ENCODE peak calls at places on chromosomes 2 and 18, in eight cellular contexts. G is thoracic aorta, V is AG04450, I is colonic mucosa, J is upper lobe of right lung, Y is fibroblast of lung, F is esophagus squamous epithelium, R is astrocyte. Q is an unnamed sample.

GRCh38 chr2:228768818-228769217 is 502.3 kb downstream of the PID1 start:
- DNase-seq in G (no peak), V (peak), I (no peak), J (no peak), Y (peak), F (no peak), R (peak), Q (peak)

GRCh38 chr2:129758461-129759185 is 220.8 kb upstream of the RAB6C start:
- DNase-seq in G (no peak), V (no peak), I (no peak), J (no peak), Y (no peak), F (no peak), R (no peak), Q (peak)

GRCh38 chr2:64652231-64653173 is 1.2 kb downstream of the SERTAD2 start:
- DNase-seq in G (no peak), V (no peak), I (peak), J (peak), Y (peak), F (no peak), R (peak), Q (peak)

GRCh38 chr2:71299507-71299906 is 32.1 kb upstream of the ZNF638 start:
- DNase-seq in G (no peak), V (no peak), I (no peak), J (no peak), Y (peak), F (no peak), R (peak), Q (peak)

GRCh38 chr18:72867721-72868665 is at the start of gene NETO1:
- DNase-seq in G (no peak), V (no peak), I (no peak), J (no peak), Y (peak), F (no peak), R (no peak), Q (no peak)

GRCh38 chr2:237156131-237156856 is 70.6 kb downstream of the COPS8 start:
- DNase-seq in G (peak), V (peak), I (no peak), J (no peak), Y (peak), F (no peak), R (peak), Q (peak)

GRCh38 chr2:221042926-221043325 is 529.2 kb downstream of the EPHA4 start:
- DNase-seq in G (no peak), V (no peak), I (no peak), J (no peak), Y (peak), F (no peak), R (peak), Q (no peak)

GRCh38 chr2:189763908-189764661 is 1.5 kb upstream of the OSGEPL1 start:
- DNase-seq in G (no peak), V (no peak), I (no peak), J (no peak), Y (no peak), F (no peak), R (no peak), Q (peak)

GRCh38 chr2:178280261-178280852 is 86.0 kb downstream of the OSBPL6 start:
- DNase-seq in G (peak), V (no peak), I (peak), J (no peak), Y (peak), F (no peak), R (peak), Q (peak)

GRCh38 chr2:128633501-128633900 is 314.8 kb upstream of the HS6ST1 start:
- DNase-seq in G (no peak), V (no peak), I (no peak), J (no peak), Y (peak), F (no peak), R (peak), Q (peak)

GRCh38 chr18:22828171-22828570 is 105.0 kb upstream of the RBBP8 start:
- DNase-seq in G (no peak), V (no peak), I (no peak), J (no peak), Y (peak), F (no peak), R (peak), Q (no peak)

GRCh38 chr2:54480025-54480424 is 23.9 kb downstream of the SPTBN1 start:
- DNase-seq in G (no peak), V (no peak), I (no peak), J (no peak), Y (no peak), F (no peak), R (no peak), Q (no peak)

GRCh38 chr2:203683932-203684556 is 22.4 kb upstream of the CD28 start:
- DNase-seq in G (no peak), V (peak), I (no peak), J (no peak), Y (peak), F (no peak), R (peak), Q (peak)

GRCh38 chr2:8966123-8966908 is 37.2 kb downstream of the MBOAT2 start:
- DNase-seq in G (no peak), V (no peak), I (no peak), J (no peak), Y (peak), F (no peak), R (peak), Q (peak)

GRCh38 chr2:79622508-79622907 is 109.7 kb downstream of the CTNNA2 start:
- DNase-seq in G (no peak), V (no peak), I (no peak), J (no peak), Y (peak), F (no peak), R (peak), Q (peak)

GRCh38 chr18:48832961-48833700 is 117.6 kb downstream of the SMAD7 start:
- DNase-seq in G (no peak), V (no peak), I (peak), J (peak), Y (peak), F (no peak), R (peak), Q (peak)

GRCh38 chr2:6214471-6214870 is 522.3 kb downstream of the SOX11 start:
- DNase-seq in G (no peak), V (no peak), I (no peak), J (no peak), Y (no peak), F (no peak), R (no peak), Q (no peak)

GRCh38 chr2:85920810-85921545 is 32.2 kb upstream of the ST3GAL5 start:
- DNase-seq in G (no peak), V (no peak), I (no peak), J (no peak), Y (peak), F (no peak), R (peak), Q (peak)

GRCh38 chr2:43743706-43744105 is 30.1 kb upstream of the DYNC2LI1 start:
- DNase-seq in G (no peak), V (no peak), I (no peak), J (no peak), Y (peak), F (no peak), R (peak), Q (no peak)

GRCh38 chr2:178756343-178756742 is 50.9 kb downstream of the TTN start:
- DNase-seq in G (no peak), V (peak), I (no peak), J (no peak), Y (peak), F (no peak), R (peak), Q (peak)

DNA sequence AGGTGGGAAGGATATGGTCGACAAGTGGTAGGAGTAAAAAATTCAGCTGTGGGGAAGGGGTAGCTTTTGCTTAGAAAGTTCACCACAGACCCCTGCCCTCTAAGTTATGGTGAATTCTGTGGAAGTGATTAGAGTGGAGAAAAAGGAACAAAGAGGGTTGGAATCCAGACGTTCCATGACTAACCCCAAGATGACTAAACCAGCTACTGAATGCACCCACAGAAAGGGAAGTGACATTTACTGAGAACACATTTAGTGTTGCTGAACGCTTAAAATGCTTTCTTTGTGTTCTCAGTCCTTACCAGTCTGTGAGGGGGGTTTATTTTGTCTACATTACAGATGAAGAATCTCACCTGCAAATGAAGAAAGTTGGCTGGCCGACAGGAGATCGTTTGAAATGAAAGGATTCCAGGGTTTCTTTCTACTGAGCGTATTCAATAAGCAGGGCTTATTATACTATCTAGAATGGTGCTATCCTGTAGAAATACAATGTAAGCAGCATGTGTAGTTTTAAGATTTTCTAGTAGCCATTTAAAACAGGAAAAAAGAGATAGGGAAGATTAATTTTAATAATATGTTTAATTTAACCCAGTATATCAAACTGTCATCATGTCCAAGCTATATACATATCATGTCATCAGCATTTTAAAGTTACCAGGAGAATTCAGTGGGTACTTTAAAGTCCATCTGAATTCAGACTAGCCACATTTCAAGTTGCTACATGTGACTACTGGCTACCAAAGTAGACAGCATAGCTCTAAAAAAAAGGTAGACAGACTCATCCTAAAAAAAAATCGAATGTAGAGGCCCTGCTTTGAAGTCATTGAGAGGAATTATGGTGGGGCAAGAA is 60.1 kb downstream of the LIMS1 start:
- DNase-seq in G (no peak), V (no peak), I (no peak), J (no peak), Y (peak), F (no peak), R (peak), Q (peak)
- TF ChIP-seq CTCF in G (no peak), V (no peak), I (no peak), J (no peak), Y (no peak), F (no peak), R (no peak), Q (no peak)

GRCh38 chr18:8607776-8608682 is 1.2 kb upstream of the RAB12 start:
- DNase-seq in G (no peak), V (peak), I (no peak), J (no peak), Y (no peak), F (no peak), R (no peak), Q (peak)
- H3K4me3 ChIP-seq in G (peak), V (peak), I (peak), J (peak), Y (peak), F (peak), R (peak), Q (peak)

DNA sequence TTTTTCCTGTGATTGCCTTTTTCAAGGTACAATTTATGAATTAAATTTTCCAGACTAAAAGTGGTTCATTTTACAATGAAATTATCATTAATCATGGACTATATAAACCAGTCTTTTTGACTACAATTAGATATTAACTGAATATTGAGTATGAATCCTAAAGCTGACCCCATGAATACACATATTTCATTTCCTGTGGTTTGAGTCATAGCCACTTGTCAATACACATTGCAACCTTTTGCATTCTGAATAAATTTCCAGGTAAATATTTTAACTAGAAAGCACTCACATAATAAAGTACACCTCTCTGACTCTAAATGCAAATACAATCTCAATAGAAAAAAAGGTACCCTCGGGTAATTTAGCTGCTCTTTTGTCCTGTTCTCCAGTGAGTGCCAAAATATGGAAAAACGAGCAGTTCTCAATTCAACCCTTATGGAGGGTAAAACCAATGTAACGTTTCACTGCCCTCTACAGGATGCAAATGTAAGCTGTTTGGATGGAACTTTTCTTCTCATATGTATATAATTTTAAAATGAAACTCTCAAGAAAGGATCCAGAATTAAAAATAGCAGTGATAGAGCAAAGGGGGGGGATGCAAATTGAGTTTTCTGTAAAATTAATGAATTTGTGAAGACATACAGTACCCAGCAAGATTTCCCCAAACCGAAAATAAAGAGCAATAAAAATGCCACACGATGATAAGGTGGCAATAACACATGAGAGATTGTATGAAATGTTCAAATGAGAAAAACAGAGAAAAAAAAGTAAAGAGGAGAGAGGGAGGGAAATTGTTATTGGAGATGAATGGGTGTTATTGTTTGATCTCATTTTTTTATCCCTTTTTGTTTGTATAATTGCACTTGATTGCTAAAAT is 1795.7 kb upstream of the PIK3C3 start:
- DNase-seq in G (no peak), V (no peak), I (no peak), J (no peak), Y (peak), F (no peak), R (peak), Q (peak)
- TF ChIP-seq CTCF in G (no peak), V (peak), I (peak), J (peak), Y (peak), F (peak), R (peak), Q (peak)

DNA sequence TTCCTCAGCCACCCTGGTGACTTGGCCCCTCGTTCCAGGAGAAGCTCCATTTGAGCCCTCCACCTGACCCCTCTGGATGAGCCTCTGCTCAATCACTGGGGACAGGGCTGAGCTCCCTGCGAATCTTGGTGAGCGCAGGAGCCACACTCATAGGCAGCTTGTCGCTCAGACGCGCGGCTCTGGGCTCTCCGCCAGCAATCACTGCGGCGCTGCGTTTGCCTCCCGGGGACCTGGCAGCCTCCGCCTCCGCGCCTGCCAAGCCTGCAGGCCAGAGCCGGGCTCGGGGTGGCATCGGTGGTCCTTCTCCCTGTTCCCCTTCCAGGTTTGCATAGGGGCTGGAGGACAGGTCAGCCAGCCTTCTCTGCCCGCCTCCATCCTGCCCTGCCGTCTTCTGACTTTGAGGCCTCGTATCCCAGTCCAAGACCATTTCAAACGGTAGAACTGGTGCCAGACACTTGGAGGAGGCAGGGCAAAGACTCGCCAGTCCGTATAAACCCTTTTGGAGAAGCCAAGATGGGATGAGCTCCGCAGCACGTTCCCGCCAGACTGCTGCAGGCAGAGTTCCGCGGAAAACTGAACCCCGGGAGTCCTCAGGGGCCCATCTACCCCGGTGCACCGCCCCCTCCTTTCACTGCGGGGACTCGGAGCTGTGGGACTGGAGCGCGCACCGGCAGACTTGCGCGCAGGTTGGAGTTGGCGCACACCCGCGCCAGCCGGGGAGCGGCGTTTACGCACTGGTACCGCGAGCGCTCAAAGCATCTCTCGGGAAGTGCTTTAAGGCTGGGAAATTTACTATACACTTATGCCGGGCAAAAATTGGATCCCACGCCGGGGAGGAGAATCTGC is 1.0 kb upstream of the TACR1 start:
- DNase-seq in G (no peak), V (no peak), I (no peak), J (peak), Y (peak), F (no peak), R (peak), Q (peak)
- H3K4me3 ChIP-seq in G (peak), V (peak), I (peak), J (peak), Y (peak), F (peak), R (peak), Q (peak)

DNA sequence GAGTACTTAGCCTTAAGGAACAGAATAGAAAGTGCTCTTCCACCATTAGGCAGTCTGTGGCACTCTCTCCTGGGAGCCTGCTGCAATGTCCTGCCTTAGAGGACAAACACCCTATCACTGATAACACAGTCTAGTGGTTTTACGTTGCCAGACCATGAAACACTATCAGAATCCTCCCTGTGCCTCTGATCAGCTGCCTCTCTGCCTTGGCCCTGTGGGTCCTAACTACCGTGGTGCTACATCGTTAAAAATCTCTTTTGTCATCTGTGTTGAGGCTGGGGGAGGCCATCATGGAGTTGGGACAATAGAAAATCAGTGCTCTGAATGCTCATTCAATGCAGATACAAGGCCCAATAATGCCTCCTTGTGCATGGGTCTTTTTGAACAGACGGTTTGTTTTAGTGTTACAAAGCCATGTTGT is 11.9 kb upstream of the APCDD1 start:
- DNase-seq in G (no peak), V (no peak), I (no peak), J (no peak), Y (no peak), F (no peak), R (no peak), Q (peak)
- TF ChIP-seq CTCF in G (no peak), V (no peak), I (no peak), J (peak), Y (peak), F (peak), R (no peak), Q (peak)

DNA sequence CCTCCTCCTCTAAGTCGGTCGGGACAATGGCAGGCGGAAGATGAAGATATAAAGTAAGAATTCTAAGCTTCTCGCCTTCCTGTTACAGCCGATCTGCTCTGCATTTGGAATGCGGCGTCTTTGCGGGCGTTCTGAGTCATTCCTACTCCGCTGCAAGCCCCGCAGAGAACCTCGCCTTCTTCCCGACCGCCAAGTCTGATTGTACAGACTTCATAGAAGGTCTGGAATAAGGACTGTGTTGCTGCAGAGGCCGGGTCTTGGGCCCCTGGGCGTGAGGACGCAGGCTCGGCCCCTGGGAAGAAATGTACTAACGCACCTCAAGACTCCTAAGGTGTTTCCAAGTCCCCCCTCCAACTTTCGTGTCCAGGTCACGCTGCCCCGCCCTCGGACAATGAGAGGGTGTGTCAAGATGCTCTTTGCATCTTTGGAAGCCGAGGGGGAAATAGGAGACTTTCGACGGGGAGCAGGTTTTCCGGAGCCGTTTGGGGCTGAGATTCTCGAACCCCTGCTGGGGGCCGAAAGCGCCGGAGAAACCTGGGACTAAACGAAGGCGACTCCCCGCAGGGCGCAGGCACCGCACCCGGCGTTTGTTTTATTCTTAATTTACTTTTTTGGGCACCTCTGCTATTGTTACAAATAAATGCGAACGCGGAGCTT is 12.7 kb upstream of the PAX3 start:
- DNase-seq in G (no peak), V (no peak), I (no peak), J (peak), Y (peak), F (no peak), R (no peak), Q (no peak)
- H3K4me3 ChIP-seq in G (no peak), V (no peak), I (no peak), J (no peak), Y (no peak), F (no peak), R (no peak), Q (no peak)

GRCh38 chr18:24111936-24112335 is 26.9 kb upstream of the CABYR start:
- DNase-seq in G (no peak), V (no peak), I (no peak), J (no peak), Y (no peak), F (no peak), R (no peak), Q (no peak)

GRCh38 chr18:24114924-24115549 is 23.8 kb upstream of the CABYR start:
- DNase-seq in G (no peak), V (no peak), I (no peak), J (no peak), Y (no peak), F (no peak), R (no peak), Q (no peak)

GRCh38 chr18:24115628-24116027 is 23.2 kb upstream of the CABYR start:
- DNase-seq in G (no peak), V (no peak), I (no peak), J (no peak), Y (no peak), F (no peak), R (no peak), Q (no peak)

GRCh38 chr18:24112874-24113615 is 25.8 kb upstream of the CABYR start:
- DNase-seq in G (no peak), V (no peak), I (no peak), J (no peak), Y (peak), F (no peak), R (peak), Q (no peak)

DNA sequence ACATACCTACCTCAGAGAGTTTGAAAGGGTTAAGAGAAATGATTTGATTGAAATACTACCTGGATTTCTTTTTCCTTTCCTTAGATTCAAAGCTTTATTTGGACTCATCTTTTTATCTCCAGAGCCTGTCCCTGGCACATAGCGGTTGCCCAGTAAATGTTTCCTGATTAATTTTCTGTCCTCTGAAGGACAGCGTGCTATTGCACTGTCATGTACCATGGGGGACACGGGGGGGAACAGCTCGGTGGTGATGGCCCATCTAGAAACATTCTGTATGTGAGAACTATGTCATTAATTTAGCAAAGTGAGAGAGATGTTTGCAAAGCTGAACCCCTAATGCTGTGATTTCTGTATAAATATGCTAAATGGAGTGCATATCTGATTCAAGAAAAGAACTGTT is 26.4 kb upstream of the CABYR start:
- DNase-seq in G (no peak), V (no peak), I (no peak), J (no peak), Y (no peak), F (no peak), R (no peak), Q (no peak)
- TF ChIP-seq CTCF in G (no peak), V (no peak), I (no peak), J (no peak), Y (no peak), F (no peak), R (no peak), Q (no peak)

GRCh38 chr2:222672068-222672401 is 577 bp downstream of the MOGAT1 start:
- DNase-seq in G (no peak), V (no peak), I (no peak), J (no peak), Y (no peak), F (no peak), R (no peak), Q (no peak)
- H3K4me3 ChIP-seq in G (peak), V (peak), I (peak), J (peak), Y (peak), F (peak), R (peak), Q (peak)

Q was measured in AG10803.